ENCODE peak calls at places on chromosomes 2 and 18, in nine cellular contexts. N is GM13976, R is endothelial cell, M is retinal pigment epithelial cell, T is uterus, A is Caco-2, C is PC-3, W is neural crest cell, H is neural progenitor cell. J is an unnamed sample.

GRCh38 chr2:105848367-105848766 is 103.7 kb downstream of the NCK2 start:
- DNase-seq in N (no peak), M (no peak), H (no peak), W (no peak), R (no peak), T (no peak), C (no peak), A (no peak), J (no peak)

GRCh38 chr2:78407960-78408794 is 617.3 kb upstream of the REG3G start:
- DNase-seq in T (no peak), C (no peak), W (no peak), R (no peak), M (no peak), A (peak; percentile 26), H (no peak), N (no peak), J (no peak)

GRCh38 chr18:9366126-9366714 is 31.6 kb downstream of the TWSG1 start:
- DNase-seq in N (no peak), C (peak; percentile 90), M (peak; percentile 30), T (no peak), R (peak; percentile 49), W (peak; percentile 1), H (peak; percentile 59), A (no peak), J (no peak)

GRCh38 chr2:69811591-69811990 is 17.9 kb upstream of the GMCL1 start:
- DNase-seq in M (no peak), H (no peak), A (no peak), R (no peak), C (no peak), N (no peak), T (no peak), W (no peak), J (no peak)

GRCh38 chr2:219123356-219124143 is 37.1 kb downstream of the NHEJ1 start:
- DNase-seq in M (no peak), R (no peak), T (no peak), W (no peak), A (no peak), N (no peak), C (no peak), H (no peak), J (no peak)

GRCh38 chr2:40395169-40396023 is 56.5 kb downstream of the SLC8A1 start:
- DNase-seq in W (no peak), N (no peak), H (no peak), M (no peak), R (no peak), T (no peak), C (peak; percentile 57), A (no peak), J (no peak)

GRCh38 chr2:190216829-190217228 is 102.8 kb downstream of the HIBCH start:
- DNase-seq in W (no peak), H (peak; percentile 74), T (peak; percentile 35), R (peak; percentile 22), A (no peak), C (no peak), N (no peak), M (no peak), J (no peak)

GRCh38 chr2:16359961-16360360 is 305.7 kb downstream of the CYRIA start:
- DNase-seq in R (no peak), W (no peak), H (no peak), T (no peak), C (no peak), M (no peak), N (no peak), A (no peak), J (no peak)

GRCh38 chr18:12449040-12449814 is 41.5 kb downstream of the PRELID3A start:
- DNase-seq in T (no peak), W (peak; percentile 11), A (no peak), M (peak; percentile 43), H (peak; percentile 38), R (no peak), N (no peak), C (no peak), J (no peak)

GRCh38 chr2:109429711-109430265 is 184.0 kb downstream of the SEPTIN10 start:
- DNase-seq in T (no peak), R (no peak), N (no peak), H (no peak), C (no peak), M (no peak), A (no peak), W (no peak), J (no peak)

GRCh38 chr18:72160504-72161445 is 383.4 kb downstream of the CBLN2 start:
- DNase-seq in H (no peak), M (no peak), C (peak; percentile 6), N (peak; percentile 4), A (no peak), T (no peak), R (no peak), W (no peak), J (no peak)

GRCh38 chr18:37362158-37362890 is 203.3 kb downstream of the CELF4 start:
- DNase-seq in C (no peak), W (peak; percentile 6), A (no peak), N (no peak), R (no peak), T (no peak), H (no peak), M (no peak), J (no peak)

GRCh38 chr2:55966431-55967118 is 43.0 kb upstream of the EFEMP1 start:
- DNase-seq in M (no peak), W (no peak), T (peak; percentile 66), H (no peak), N (no peak), R (no peak), A (no peak), C (no peak), J (no peak)

GRCh38 chr2:9102861-9103662 is 99.6 kb upstream of the MBOAT2 start:
- DNase-seq in T (no peak), C (peak; percentile 79), R (no peak), H (peak; percentile 39), W (no peak), A (peak; percentile 84), M (no peak), N (no peak), J (no peak)

GRCh38 chr2:26504002-26504401 is 26.1 kb upstream of the OTOF start:
- DNase-seq in H (no peak), C (no peak), M (no peak), R (no peak), T (no peak), A (no peak), W (no peak), N (no peak), J (no peak)

GRCh38 chr2:157497603-157498314 is 53.9 kb upstream of the CYTIP start:
- DNase-seq in M (no peak), R (no peak), W (no peak), C (peak; percentile 57), H (peak; percentile 65), T (no peak), A (no peak), N (peak; percentile 53), J (peak; percentile 38)

GRCh38 chr18:26336572-26336971 is 110.3 kb downstream of the TAF4B start:
- DNase-seq in N (no peak), C (no peak), R (no peak), A (no peak), M (no peak), T (no peak), W (no peak), H (no peak), J (no peak)

GRCh38 chr18:9673296-9674251 is 34.5 kb upstream of the RAB31 start:
- DNase-seq in M (no peak), T (no peak), W (no peak), A (peak; percentile 87), R (no peak), N (peak; percentile 84), H (peak; percentile 44), C (peak; percentile 94), J (peak; percentile 90)

GRCh38 chr2:194155406-194155805 is 1501.6 kb upstream of the SLC39A10 start:
- DNase-seq in T (no peak), R (no peak), W (no peak), N (no peak), M (no peak), A (no peak), H (no peak), C (no peak), J (no peak)

GRCh38 chr2:100248971-100249370 is 73.3 kb downstream of the LONRF2 start:
- DNase-seq in H (no peak), C (no peak), T (no peak), M (no peak), N (no peak), W (no peak), R (no peak), A (no peak), J (no peak)

DNA sequence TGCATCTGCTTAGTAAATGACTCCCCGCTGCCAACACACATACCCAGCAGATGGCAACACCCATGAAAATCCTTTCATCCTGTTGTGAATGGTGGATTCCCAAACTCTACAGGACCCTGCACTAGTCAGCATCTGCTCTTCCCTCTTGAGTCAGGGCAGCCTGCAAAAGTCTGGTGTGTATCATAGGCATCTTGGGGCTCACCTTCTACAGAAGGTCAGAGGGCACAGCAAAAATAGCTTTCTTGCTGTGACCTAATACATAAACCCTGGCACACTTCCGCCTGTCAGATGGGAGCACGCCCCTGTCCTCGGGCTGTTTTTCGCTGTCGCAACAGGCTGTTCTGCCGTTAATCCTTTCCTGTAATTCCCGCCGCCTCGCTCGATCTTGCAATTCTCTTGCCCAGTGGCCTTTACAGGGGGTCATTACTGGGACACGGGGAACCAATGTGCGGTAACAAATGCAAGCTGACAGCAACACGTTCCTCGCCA is 19.9 kb upstream of the SCYGR1 start:
- DNase-seq in R (no peak), H (peak; percentile 44), M (peak; percentile 84), T (no peak), A (no peak), W (no peak), C (no peak), N (no peak), J (no peak)
- TF ChIP-seq CTCF in R (no peak), H (no peak), M (peak; percentile 29), T (no peak), A (no peak), W (no peak), C (no peak), N (no peak), J (no peak)

GRCh38 chr18:53698907-53699306 is 525.6 kb downstream of the MBD2 start:
- DNase-seq in R (peak; percentile 56), H (peak; percentile 68), C (peak; percentile 60), M (peak; percentile 10), T (no peak), W (peak; percentile 29), N (peak; percentile 30), A (no peak), J (peak; percentile 29)
- TF ChIP-seq CTCF in R (no peak), H (peak; percentile 84), C (peak; percentile 85), M (peak; percentile 76), T (no peak), W (peak; percentile 76), N (peak; percentile 34), A (peak; percentile 53), J (peak; percentile 56)

GRCh38 chr2:120343433-120344105 is 2.4 kb upstream of the INHBB start:
- DNase-seq in N (peak; percentile 84), R (peak; percentile 91), H (peak; percentile 95), T (peak; percentile 71), M (peak; percentile 26), C (peak; percentile 92), W (peak; percentile 79), A (peak; percentile 85), J (peak; percentile 86)
- TF ChIP-seq CTCF in N (peak; percentile 64), R (peak; percentile 84), H (peak; percentile 84), T (peak; percentile 69), M (peak; percentile 80), C (peak; percentile 93), W (peak; percentile 82), A (peak; percentile 91), J (peak; percentile 79)

DNA sequence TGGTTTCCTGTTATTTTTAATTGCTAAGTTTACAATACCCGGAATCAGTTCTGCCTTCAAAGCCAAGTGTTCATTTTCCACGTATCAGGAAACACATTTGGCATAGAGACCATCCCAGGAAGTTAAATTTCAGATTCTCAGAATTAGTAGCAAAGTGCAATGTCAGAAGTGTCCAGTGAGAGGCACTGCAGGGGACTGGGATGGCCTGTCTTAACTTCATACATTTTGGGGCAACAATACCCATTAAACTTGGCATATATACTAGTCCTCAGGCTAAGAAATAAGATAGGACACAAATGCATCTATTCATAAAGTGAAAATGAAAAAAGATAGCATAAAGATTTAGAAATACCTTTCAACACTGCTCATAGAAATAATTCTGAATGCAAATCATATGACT is 1.5 kb upstream of the IL1RL2 start:
- DNase-seq in C (peak; percentile 40), M (no peak), T (no peak), W (no peak), N (no peak), A (no peak), R (peak; percentile 26), H (no peak), J (no peak)
- TF ChIP-seq CTCF in C (peak; percentile 71), M (peak; percentile 64), T (peak; percentile 31), W (peak; percentile 47), N (no peak), A (peak; percentile 9), R (peak; percentile 66), H (peak; percentile 58), J (peak; percentile 26)